ENCODE peak calls at places on chromosomes 13 and 19, in four cellular contexts. C, N, B and R are unnamed samples. For H3K4me1 and H3K27me3, the result is how much of the 10 kb centered on the place peaks cover.

GRCh38 chr19:44512326-44513298 is 12.3 kb upstream of the ZNF180 start:
- DNase-seq in B (no peak), N (peak), C (peak), R (peak)

GRCh38 chr13:52786747-52787146 is 47.1 kb upstream of the CNMD start:
- DNase-seq in C (no peak), N (no peak), B (no peak), R (no peak)

GRCh38 chr13:109918179-109918651 is 131.8 kb upstream of the IRS2 start:
- DNase-seq in C (no peak), N (no peak), B (no peak), R (no peak)

GRCh38 chr13:25080773-25081172 is 15.2 kb upstream of the PABPC3 start:
- DNase-seq in B (no peak), N (no peak), C (no peak), R (no peak)

GRCh38 chr13:27334774-27335490 is 64.3 kb downstream of the RASL11A start:
- DNase-seq in B (no peak), C (no peak), N (peak), R (no peak)

GRCh38 chr19:50264483-50265186 is 61.2 kb downstream of the MYH14 start:
- DNase-seq in B (no peak), N (no peak), C (no peak), R (no peak)

GRCh38 chr19:2394054-2394668 is 33.2 kb downstream of the TIMM13 start:
- DNase-seq in B (peak), N (no peak), C (no peak), R (no peak)

GRCh38 chr13:41402695-41403511 is 54.4 kb upstream of the RGCC start:
- DNase-seq in C (peak), B (no peak), N (no peak), R (no peak)

GRCh38 chr19:918481-919156 is 1.5 kb downstream of the KISS1R start:
- DNase-seq in C (no peak), N (no peak), B (no peak), R (no peak)

GRCh38 chr19:49361438-49362047 is 673 bp downstream of the TEAD2 start:
- DNase-seq in N (peak), C (peak), B (no peak), R (peak)

GRCh38 chr19:1416014-1416841 is 8.8 kb downstream of the DAZAP1 start:
- DNase-seq in N (peak), C (no peak), B (no peak), R (no peak)

GRCh38 chr13:113651511-113652403 is 6.2 kb downstream of the ATP4B start:
- DNase-seq in B (no peak), N (no peak), C (peak), R (no peak)

GRCh38 chr13:51371768-51372399 is 32.4 kb downstream of the SERPINE3 start:
- DNase-seq in B (no peak), C (no peak), N (no peak), R (no peak)

GRCh38 chr13:30345426-30346100 is 38.2 kb upstream of the KATNAL1 start:
- DNase-seq in C (no peak), N (no peak), B (no peak), R (no peak)

GRCh38 chr13:21685485-21686064 is 14.7 kb downstream of the FGF9 start:
- DNase-seq in B (no peak), N (no peak), C (no peak), R (no peak)

DNA sequence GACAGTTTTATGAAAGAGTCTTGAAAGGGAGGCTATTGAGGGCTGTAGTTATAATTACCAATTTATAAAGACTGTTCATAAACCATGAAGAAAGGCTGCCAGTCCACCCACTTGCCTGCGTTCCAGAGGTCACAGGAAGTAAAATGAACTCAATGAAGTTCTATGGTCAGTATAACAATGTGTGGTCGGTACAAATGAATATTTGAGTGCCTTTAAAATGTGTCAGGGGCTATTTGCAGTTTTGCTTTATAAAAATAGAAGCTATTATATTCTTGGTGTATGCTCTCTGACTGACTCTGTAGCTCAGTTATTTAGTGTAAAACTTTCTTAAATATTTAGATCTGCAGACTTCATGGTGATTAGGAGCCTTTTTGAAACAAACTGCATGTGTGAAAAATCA is 47.0 kb downstream of the ESD start:
- DNase-seq in C (no peak), B (no peak), N (peak), R (no peak)
- H3K4me1 ChIP-seq in C (under half), B (under half), N (under half), R (under half)

GRCh38 chr13:39394811-39395685 is 207.9 kb downstream of the LHFPL6 start:
- DNase-seq in B (no peak), N (no peak), C (no peak), R (no peak)
- H3K27me3 ChIP-seq in B (under half), N (under half), C (under half), R (under half)

GRCh38 chr13:101451641-101452040 is 834 bp upstream of the ITGBL1 start:
- DNase-seq in B (no peak), N (peak), C (no peak), R (no peak)
- H3K4me1 ChIP-seq in B (under half), N (half or more), C (under half), R (under half)

DNA sequence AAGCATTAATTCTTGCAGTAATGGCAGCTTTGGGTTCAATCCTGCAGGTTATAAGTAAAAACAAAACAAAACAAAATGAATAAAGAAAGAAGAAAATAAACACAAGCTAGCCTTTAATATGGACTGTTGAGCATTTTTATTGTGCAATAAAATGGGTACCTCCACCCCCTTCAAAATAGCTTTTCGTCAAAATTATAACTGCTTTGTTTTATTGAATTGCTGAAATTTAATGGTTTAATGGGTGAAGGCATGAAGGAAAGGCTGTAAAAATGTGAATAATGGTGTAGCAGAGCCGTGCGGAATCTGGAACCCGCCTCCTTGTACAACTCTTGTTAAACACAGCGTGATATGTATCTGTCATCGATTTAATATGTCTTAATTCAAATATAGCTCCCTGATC is 2.2 kb upstream of the ZIC5 start:
- DNase-seq in C (no peak), N (no peak), B (no peak), R (no peak)
- H3K27me3 ChIP-seq in C (under half), N (half or more), B (under half), R (half or more)